ENCODE peak calls at places on chromosome 21, in six cellular contexts. One of them, this sample, is unnamed.

GRCh38 chr21:34511154-34511553 is 856 bp downstream of the KCNE1 start:
- DNase-seq in brain microvascular endothelial cell: no peak
- DNase-seq in tibial nerve: no peak
- DNase-seq in prostate gland: no peak
- DNase-seq in GM12878: no peak
- DNase-seq in sigmoid colon: no peak
- DNase-seq in this sample: no peak

GRCh38 chr21:17045214-17045835 is 467.5 kb upstream of the CXADR start:
- DNase-seq in sigmoid colon: no peak
- DNase-seq in GM12878: no peak
- DNase-seq in brain microvascular endothelial cell: peak; percentile 1
- DNase-seq in prostate gland: no peak
- DNase-seq in tibial nerve: no peak
- DNase-seq in this sample: peak; percentile 0

GRCh38 chr21:35227774-35228173 is 178.7 kb upstream of the RUNX1 start:
- DNase-seq in prostate gland: no peak
- DNase-seq in GM12878: no peak
- DNase-seq in sigmoid colon: no peak
- DNase-seq in brain microvascular endothelial cell: no peak
- DNase-seq in tibial nerve: no peak
- DNase-seq in this sample: peak; percentile 48

GRCh38 chr21:29155118-29155932 is 24.9 kb downstream of the MAP3K7CL start:
- DNase-seq in sigmoid colon: peak; percentile 73
- DNase-seq in prostate gland: peak; percentile 68
- DNase-seq in tibial nerve: peak; percentile 23
- DNase-seq in GM12878: no peak
- DNase-seq in brain microvascular endothelial cell: peak; percentile 84
- DNase-seq in this sample: no peak

GRCh38 chr21:38330671-38331070 is 73.9 kb downstream of the KCNJ15 start:
- DNase-seq in brain microvascular endothelial cell: no peak
- DNase-seq in sigmoid colon: no peak
- DNase-seq in prostate gland: no peak
- DNase-seq in tibial nerve: no peak
- DNase-seq in GM12878: no peak
- DNase-seq in this sample: no peak

GRCh38 chr21:38310619-38311018 is 53.8 kb downstream of the KCNJ15 start:
- DNase-seq in brain microvascular endothelial cell: no peak
- DNase-seq in GM12878: no peak
- DNase-seq in sigmoid colon: no peak
- DNase-seq in tibial nerve: no peak
- DNase-seq in prostate gland: no peak
- DNase-seq in this sample: no peak

GRCh38 chr21:25691931-25692330 is 42.8 kb downstream of the ATP5PF start:
- DNase-seq in GM12878: no peak
- DNase-seq in tibial nerve: no peak
- DNase-seq in brain microvascular endothelial cell: no peak
- DNase-seq in prostate gland: no peak
- DNase-seq in sigmoid colon: no peak
- DNase-seq in this sample: no peak

GRCh38 chr21:36255650-36256047 is 64.3 kb upstream of the MORC3 start:
- DNase-seq in prostate gland: no peak
- DNase-seq in tibial nerve: no peak
- DNase-seq in sigmoid colon: no peak
- DNase-seq in GM12878: peak; percentile 63
- DNase-seq in brain microvascular endothelial cell: no peak
- DNase-seq in this sample: peak; percentile 80

GRCh38 chr21:36004441-36004840 is 55.9 kb downstream of the SETD4 start:
- DNase-seq in GM12878: peak; percentile 7
- DNase-seq in prostate gland: no peak
- DNase-seq in brain microvascular endothelial cell: no peak
- DNase-seq in sigmoid colon: peak; percentile 61
- DNase-seq in tibial nerve: no peak
- DNase-seq in this sample: no peak

GRCh38 chr21:42463861-42464515 is 32.0 kb downstream of the RSPH1 start:
- DNase-seq in brain microvascular endothelial cell: peak; percentile 64
- DNase-seq in GM12878: no peak
- DNase-seq in prostate gland: no peak
- DNase-seq in sigmoid colon: no peak
- DNase-seq in tibial nerve: no peak
- DNase-seq in this sample: peak; percentile 84

GRCh38 chr21:34915364-34915834 is 133.7 kb downstream of the RUNX1 start:
- DNase-seq in sigmoid colon: no peak
- DNase-seq in GM12878: no peak
- DNase-seq in brain microvascular endothelial cell: no peak
- DNase-seq in prostate gland: no peak
- DNase-seq in tibial nerve: no peak
- DNase-seq in this sample: no peak

GRCh38 chr21:36839123-36839522 is 127.3 kb downstream of the HLCS start:
- DNase-seq in prostate gland: no peak
- DNase-seq in brain microvascular endothelial cell: peak; percentile 75
- DNase-seq in sigmoid colon: no peak
- DNase-seq in tibial nerve: no peak
- DNase-seq in GM12878: no peak
- DNase-seq in this sample: no peak

GRCh38 chr21:16891821-16892220 is 621.0 kb upstream of the CXADR start:
- DNase-seq in brain microvascular endothelial cell: peak; percentile 83
- DNase-seq in prostate gland: peak; percentile 58
- DNase-seq in sigmoid colon: no peak
- DNase-seq in GM12878: no peak
- DNase-seq in tibial nerve: no peak
- DNase-seq in this sample: no peak

GRCh38 chr21:29387598-29387997 is 88.9 kb downstream of the BACH1 start:
- DNase-seq in GM12878: no peak
- DNase-seq in tibial nerve: no peak
- DNase-seq in brain microvascular endothelial cell: no peak
- DNase-seq in prostate gland: no peak
- DNase-seq in sigmoid colon: no peak
- DNase-seq in this sample: no peak

GRCh38 chr21:39444406-39445145 is 1.0 kb downstream of the LCA5L start:
- DNase-seq in brain microvascular endothelial cell: peak; percentile 53
- DNase-seq in sigmoid colon: no peak
- DNase-seq in tibial nerve: no peak
- DNase-seq in GM12878: no peak
- DNase-seq in prostate gland: no peak
- DNase-seq in this sample: no peak

GRCh38 chr21:34351786-34352241 is 12.0 kb upstream of the KCNE2 start:
- DNase-seq in GM12878: peak; percentile 28
- DNase-seq in tibial nerve: no peak
- DNase-seq in brain microvascular endothelial cell: peak; percentile 41
- DNase-seq in prostate gland: peak; percentile 26
- DNase-seq in sigmoid colon: no peak
- DNase-seq in this sample: peak; percentile 85

GRCh38 chr21:34806423-34806822 is 137.6 kb downstream of the CLIC6 start:
- DNase-seq in prostate gland: no peak
- DNase-seq in brain microvascular endothelial cell: no peak
- DNase-seq in sigmoid colon: no peak
- DNase-seq in GM12878: no peak
- DNase-seq in tibial nerve: no peak
- DNase-seq in this sample: no peak

GRCh38 chr21:15309721-15310120 is 244.9 kb upstream of the NRIP1 start:
- DNase-seq in sigmoid colon: peak; percentile 83
- DNase-seq in prostate gland: no peak
- DNase-seq in tibial nerve: peak; percentile 41
- DNase-seq in brain microvascular endothelial cell: no peak
- DNase-seq in GM12878: no peak
- DNase-seq in this sample: no peak

GRCh38 chr21:15311510-15311909 is 246.7 kb upstream of the NRIP1 start:
- DNase-seq in prostate gland: no peak
- DNase-seq in brain microvascular endothelial cell: no peak
- DNase-seq in sigmoid colon: no peak
- DNase-seq in GM12878: no peak
- DNase-seq in tibial nerve: no peak
- DNase-seq in this sample: no peak

DNA sequence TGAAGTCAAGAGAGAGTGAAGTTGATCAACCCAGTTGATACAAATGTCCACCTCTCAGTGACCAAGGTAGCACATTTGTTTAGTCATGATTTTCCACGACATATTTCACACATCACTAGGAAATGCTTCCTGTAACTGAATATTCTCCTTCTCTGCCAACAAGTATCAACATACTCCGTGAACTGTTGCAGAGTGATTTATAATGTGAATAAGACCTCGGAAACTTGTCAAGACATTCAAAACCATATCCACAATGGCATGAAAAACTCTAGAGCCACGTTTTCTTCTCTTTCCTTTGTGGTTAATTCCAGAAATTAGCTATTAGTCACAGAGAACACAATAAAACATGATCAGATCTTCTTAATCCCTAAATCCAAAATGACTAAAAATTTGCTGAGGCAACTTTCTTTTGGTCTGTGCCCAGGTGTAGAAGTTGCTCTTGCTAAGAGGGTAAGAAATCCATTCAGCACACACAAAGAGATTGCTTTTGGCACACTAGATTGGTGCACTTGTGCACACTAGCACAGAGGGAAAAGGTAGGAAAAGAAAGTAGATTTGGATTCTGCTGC is 244.3 kb upstream of the NRIP1 start:
- DNase-seq in GM12878: no peak
- DNase-seq in sigmoid colon: no peak
- DNase-seq in brain microvascular endothelial cell: no peak
- DNase-seq in prostate gland: no peak
- DNase-seq in tibial nerve: no peak
- DNase-seq in this sample: no peak
- H3K4me3 ChIP-seq in GM12878: no peak overlapping the region
- H3K4me3 ChIP-seq in sigmoid colon: no peak overlapping the region
- H3K4me3 ChIP-seq in brain microvascular endothelial cell: no peak overlapping the region
- H3K4me3 ChIP-seq in prostate gland: no peak overlapping the region
- H3K4me3 ChIP-seq in tibial nerve: no peak overlapping the region
- H3K4me3 ChIP-seq in this sample: no peak overlapping the region

DNA sequence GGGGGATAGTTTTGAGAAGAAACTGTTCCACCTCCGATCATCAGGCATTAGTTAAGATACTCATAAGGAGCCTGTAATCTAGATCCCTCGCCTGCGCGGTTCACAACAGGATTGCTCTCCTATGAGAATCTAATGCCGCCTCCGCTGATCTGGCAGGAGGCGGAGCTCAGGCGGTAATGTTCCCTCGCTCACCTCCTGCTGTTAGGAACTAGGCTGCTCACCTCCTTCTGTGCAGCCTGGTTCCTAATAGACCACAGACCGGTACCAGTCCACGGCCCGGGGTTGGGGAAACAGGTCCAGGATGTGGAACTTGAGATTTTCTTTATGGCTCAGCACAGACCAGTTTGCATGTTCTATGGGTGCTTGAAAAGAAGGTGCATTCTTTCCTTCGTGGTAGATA is 27.2 kb upstream of the FAM3B start:
- DNase-seq in sigmoid colon: no peak
- DNase-seq in prostate gland: no peak
- DNase-seq in GM12878: no peak
- DNase-seq in tibial nerve: no peak
- DNase-seq in brain microvascular endothelial cell: no peak
- DNase-seq in this sample: no peak
- TF ChIP-seq CTCF in sigmoid colon: no peak
- TF ChIP-seq CTCF in prostate gland: no peak
- TF ChIP-seq CTCF in GM12878: no peak
- TF ChIP-seq CTCF in tibial nerve: no peak
- TF ChIP-seq CTCF in brain microvascular endothelial cell: no peak
- TF ChIP-seq CTCF in this sample: no peak

GRCh38 chr21:27582946-27583270 is 616.0 kb upstream of the ADAMTS5 start:
- DNase-seq in GM12878: no peak
- DNase-seq in brain microvascular endothelial cell: peak; percentile 57
- DNase-seq in prostate gland: no peak
- DNase-seq in tibial nerve: no peak
- DNase-seq in sigmoid colon: no peak
- DNase-seq in this sample: no peak

GRCh38 chr21:27590271-27590670 is 623.4 kb upstream of the ADAMTS5 start:
- DNase-seq in sigmoid colon: no peak
- DNase-seq in tibial nerve: no peak
- DNase-seq in GM12878: no peak
- DNase-seq in brain microvascular endothelial cell: peak; percentile 93
- DNase-seq in prostate gland: no peak
- DNase-seq in this sample: no peak

GRCh38 chr21:27584266-27584665 is 617.4 kb upstream of the ADAMTS5 start:
- DNase-seq in brain microvascular endothelial cell: no peak
- DNase-seq in sigmoid colon: no peak
- DNase-seq in tibial nerve: no peak
- DNase-seq in GM12878: no peak
- DNase-seq in prostate gland: no peak
- DNase-seq in this sample: no peak

GRCh38 chr21:27586326-27586725 is 619.4 kb upstream of the ADAMTS5 start:
- DNase-seq in GM12878: no peak
- DNase-seq in brain microvascular endothelial cell: no peak
- DNase-seq in tibial nerve: no peak
- DNase-seq in prostate gland: no peak
- DNase-seq in sigmoid colon: no peak
- DNase-seq in this sample: no peak

GRCh38 chr21:27586986-27587385 is 620.1 kb upstream of the ADAMTS5 start:
- DNase-seq in tibial nerve: no peak
- DNase-seq in sigmoid colon: no peak
- DNase-seq in prostate gland: no peak
- DNase-seq in GM12878: no peak
- DNase-seq in brain microvascular endothelial cell: no peak
- DNase-seq in this sample: no peak
- H3K4me3 ChIP-seq in tibial nerve: no peak overlapping the region
- H3K4me3 ChIP-seq in sigmoid colon: no peak overlapping the region
- H3K4me3 ChIP-seq in prostate gland: no peak overlapping the region
- H3K4me3 ChIP-seq in GM12878: no peak overlapping the region
- H3K4me3 ChIP-seq in brain microvascular endothelial cell: peak overlapping the region; percentile 13
- H3K4me3 ChIP-seq in this sample: no peak overlapping the region

DNA sequence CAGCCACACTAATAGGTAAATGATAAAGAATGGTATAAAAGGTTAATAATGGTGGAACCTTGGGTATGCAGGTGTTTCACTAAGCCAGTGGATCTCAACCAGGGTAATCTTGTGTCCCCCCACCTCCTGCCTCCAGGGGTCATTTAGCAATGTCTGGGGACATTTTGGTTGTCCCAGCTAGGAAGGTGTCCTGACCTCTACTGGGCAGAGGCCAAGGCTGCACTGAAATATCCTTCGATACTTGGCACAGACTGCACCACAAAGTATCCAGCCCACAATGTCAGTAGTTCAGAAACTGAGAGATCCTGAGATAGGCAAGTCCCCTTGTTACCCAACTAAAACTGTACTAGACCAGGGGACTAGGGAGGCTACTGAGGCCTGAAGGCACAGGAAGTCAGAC is 113.6 kb upstream of the TIAM1 start:
- DNase-seq in prostate gland: no peak
- DNase-seq in sigmoid colon: peak; percentile 1
- DNase-seq in tibial nerve: no peak
- DNase-seq in brain microvascular endothelial cell: no peak
- DNase-seq in GM12878: no peak
- DNase-seq in this sample: no peak
- TF ChIP-seq CTCF in prostate gland: no peak
- TF ChIP-seq CTCF in sigmoid colon: no peak
- TF ChIP-seq CTCF in tibial nerve: no peak
- TF ChIP-seq CTCF in brain microvascular endothelial cell: peak; percentile 11
- TF ChIP-seq CTCF in GM12878: no peak
- TF ChIP-seq CTCF in this sample: no peak

DNA sequence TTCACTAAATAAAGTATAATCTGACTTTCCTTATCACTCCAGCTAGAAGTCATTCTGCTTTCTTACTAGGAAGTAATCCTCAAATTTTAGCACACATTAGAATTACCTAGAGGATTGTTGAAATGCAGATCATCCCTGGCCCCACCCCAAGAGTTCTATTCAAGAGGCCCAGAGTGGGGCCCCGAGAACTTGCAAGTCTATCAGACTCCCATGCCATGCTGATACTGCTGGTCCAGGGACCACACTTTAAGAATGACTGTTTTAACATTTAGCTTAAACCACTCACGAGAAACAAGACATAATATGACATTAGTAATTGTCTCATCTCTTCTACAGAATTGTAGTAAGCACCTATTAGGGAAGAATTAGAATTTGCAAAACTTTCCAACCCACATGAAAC is 7.7 kb upstream of the SYNJ1 start:
- DNase-seq in GM12878: no peak
- DNase-seq in tibial nerve: no peak
- DNase-seq in sigmoid colon: no peak
- DNase-seq in brain microvascular endothelial cell: no peak
- DNase-seq in prostate gland: no peak
- DNase-seq in this sample: no peak
- H3K4me3 ChIP-seq in GM12878: no peak overlapping the region
- H3K4me3 ChIP-seq in tibial nerve: no peak overlapping the region
- H3K4me3 ChIP-seq in sigmoid colon: no peak overlapping the region
- H3K4me3 ChIP-seq in brain microvascular endothelial cell: no peak overlapping the region
- H3K4me3 ChIP-seq in prostate gland: no peak overlapping the region
- H3K4me3 ChIP-seq in this sample: no peak overlapping the region

This sample was measured in GM12865.